ENCODE peak calls at places on chromosomes 6 and 20, in eight cellular contexts. One of them, this sample, is unnamed.

GRCh38 chr6:474454-475185 is 83.1 kb downstream of the IRF4 start:
- DNase-seq in heart left ventricle: no peak
- DNase-seq in CD8-positive, alpha-beta memory T cell: peak
- DNase-seq in right cardiac atrium: peak
- DNase-seq in DND-41: peak
- DNase-seq in A549: no peak
- DNase-seq in SJSA1: peak
- DNase-seq in HL-60: peak
- DNase-seq in this sample: no peak

GRCh38 chr20:35788796-35789195 is 17.0 kb downstream of the PHF20 start:
- DNase-seq in CD8-positive, alpha-beta memory T cell: no peak
- DNase-seq in heart left ventricle: no peak
- DNase-seq in DND-41: no peak
- DNase-seq in SJSA1: no peak
- DNase-seq in right cardiac atrium: no peak
- DNase-seq in HL-60: no peak
- DNase-seq in A549: no peak
- DNase-seq in this sample: no peak

GRCh38 chr6:40922281-40922680 is 116.7 kb downstream of the UNC5CL start:
- DNase-seq in right cardiac atrium: no peak
- DNase-seq in DND-41: no peak
- DNase-seq in SJSA1: no peak
- DNase-seq in A549: no peak
- DNase-seq in HL-60: no peak
- DNase-seq in CD8-positive, alpha-beta memory T cell: no peak
- DNase-seq in heart left ventricle: no peak
- DNase-seq in this sample: no peak

GRCh38 chr20:38303908-38304379 is at the start of gene BPI:
- DNase-seq in SJSA1: peak
- DNase-seq in A549: no peak
- DNase-seq in DND-41: peak
- DNase-seq in HL-60: peak
- DNase-seq in heart left ventricle: peak
- DNase-seq in right cardiac atrium: peak
- DNase-seq in CD8-positive, alpha-beta memory T cell: no peak
- DNase-seq in this sample: no peak

GRCh38 chr6:41538556-41539182 is 7.5 kb upstream of the FOXP4 start:
- DNase-seq in right cardiac atrium: no peak
- DNase-seq in SJSA1: no peak
- DNase-seq in DND-41: peak
- DNase-seq in A549: no peak
- DNase-seq in HL-60: peak
- DNase-seq in CD8-positive, alpha-beta memory T cell: no peak
- DNase-seq in heart left ventricle: no peak
- DNase-seq in this sample: no peak

GRCh38 chr6:143229402-143229801 is 168.7 kb downstream of the AIG1 start:
- DNase-seq in DND-41: no peak
- DNase-seq in heart left ventricle: no peak
- DNase-seq in CD8-positive, alpha-beta memory T cell: no peak
- DNase-seq in A549: no peak
- DNase-seq in HL-60: no peak
- DNase-seq in right cardiac atrium: no peak
- DNase-seq in SJSA1: no peak
- DNase-seq in this sample: no peak

GRCh38 chr6:117482240-117483003 is at the start of gene DCBLD1:
- DNase-seq in CD8-positive, alpha-beta memory T cell: peak
- DNase-seq in SJSA1: peak
- DNase-seq in heart left ventricle: peak
- DNase-seq in A549: peak
- DNase-seq in DND-41: no peak
- DNase-seq in right cardiac atrium: peak
- DNase-seq in HL-60: peak
- DNase-seq in this sample: peak

GRCh38 chr6:132401120-132401940 is at the start of gene MOXD1:
- DNase-seq in A549: peak
- DNase-seq in heart left ventricle: peak
- DNase-seq in HL-60: no peak
- DNase-seq in right cardiac atrium: peak
- DNase-seq in SJSA1: peak
- DNase-seq in DND-41: no peak
- DNase-seq in CD8-positive, alpha-beta memory T cell: peak
- DNase-seq in this sample: peak

GRCh38 chr20:728022-728944 is 40.0 kb downstream of the SLC52A3 start:
- DNase-seq in CD8-positive, alpha-beta memory T cell: no peak
- DNase-seq in DND-41: no peak
- DNase-seq in HL-60: peak
- DNase-seq in right cardiac atrium: peak
- DNase-seq in heart left ventricle: peak
- DNase-seq in A549: peak
- DNase-seq in SJSA1: peak
- DNase-seq in this sample: peak

GRCh38 chr6:105641507-105641906 is 238.6 kb upstream of the PREP start:
- DNase-seq in HL-60: no peak
- DNase-seq in SJSA1: no peak
- DNase-seq in heart left ventricle: no peak
- DNase-seq in A549: no peak
- DNase-seq in DND-41: peak
- DNase-seq in right cardiac atrium: no peak
- DNase-seq in CD8-positive, alpha-beta memory T cell: no peak
- DNase-seq in this sample: no peak

GRCh38 chr6:7114744-7115451 is 7.1 kb downstream of the RREB1 start:
- DNase-seq in DND-41: no peak
- DNase-seq in right cardiac atrium: no peak
- DNase-seq in CD8-positive, alpha-beta memory T cell: no peak
- DNase-seq in heart left ventricle: no peak
- DNase-seq in SJSA1: no peak
- DNase-seq in A549: no peak
- DNase-seq in HL-60: no peak
- DNase-seq in this sample: no peak

GRCh38 chr6:9711313-9711712 is 703.6 kb downstream of the TFAP2A start:
- DNase-seq in SJSA1: no peak
- DNase-seq in right cardiac atrium: no peak
- DNase-seq in A549: no peak
- DNase-seq in DND-41: no peak
- DNase-seq in HL-60: no peak
- DNase-seq in heart left ventricle: no peak
- DNase-seq in CD8-positive, alpha-beta memory T cell: no peak
- DNase-seq in this sample: no peak

GRCh38 chr20:44543345-44543744 is 21.5 kb upstream of the SERINC3 start:
- DNase-seq in A549: no peak
- DNase-seq in heart left ventricle: no peak
- DNase-seq in SJSA1: no peak
- DNase-seq in HL-60: no peak
- DNase-seq in DND-41: no peak
- DNase-seq in right cardiac atrium: no peak
- DNase-seq in CD8-positive, alpha-beta memory T cell: no peak
- DNase-seq in this sample: no peak

GRCh38 chr6:41887355-41887754 is 7.8 kb downstream of the USP49 start:
- DNase-seq in CD8-positive, alpha-beta memory T cell: no peak
- DNase-seq in A549: no peak
- DNase-seq in heart left ventricle: no peak
- DNase-seq in right cardiac atrium: no peak
- DNase-seq in DND-41: no peak
- DNase-seq in HL-60: no peak
- DNase-seq in SJSA1: peak
- DNase-seq in this sample: peak

GRCh38 chr20:52923123-52923543 is 49.0 kb upstream of the TSHZ2 start:
- DNase-seq in right cardiac atrium: no peak
- DNase-seq in SJSA1: peak
- DNase-seq in A549: no peak
- DNase-seq in HL-60: peak
- DNase-seq in DND-41: no peak
- DNase-seq in heart left ventricle: no peak
- DNase-seq in CD8-positive, alpha-beta memory T cell: no peak
- DNase-seq in this sample: no peak

GRCh38 chr6:39824030-39824926 is 32.1 kb downstream of the DAAM2 start:
- DNase-seq in SJSA1: no peak
- DNase-seq in heart left ventricle: no peak
- DNase-seq in CD8-positive, alpha-beta memory T cell: no peak
- DNase-seq in right cardiac atrium: no peak
- DNase-seq in DND-41: no peak
- DNase-seq in A549: no peak
- DNase-seq in HL-60: no peak
- DNase-seq in this sample: no peak

GRCh38 chr20:8190043-8190880 is 58.2 kb downstream of the PLCB1 start:
- DNase-seq in right cardiac atrium: no peak
- DNase-seq in heart left ventricle: no peak
- DNase-seq in SJSA1: no peak
- DNase-seq in HL-60: no peak
- DNase-seq in A549: no peak
- DNase-seq in CD8-positive, alpha-beta memory T cell: no peak
- DNase-seq in DND-41: no peak
- DNase-seq in this sample: no peak

GRCh38 chr6:154995241-154996162 is at the start of gene TIAM2:
- DNase-seq in heart left ventricle: no peak
- DNase-seq in A549: peak
- DNase-seq in right cardiac atrium: peak
- DNase-seq in HL-60: no peak
- DNase-seq in DND-41: no peak
- DNase-seq in CD8-positive, alpha-beta memory T cell: no peak
- DNase-seq in SJSA1: peak
- DNase-seq in this sample: peak

GRCh38 chr6:157488635-157489226 is 107.7 kb downstream of the ZDHHC14 start:
- DNase-seq in right cardiac atrium: no peak
- DNase-seq in heart left ventricle: no peak
- DNase-seq in HL-60: no peak
- DNase-seq in CD8-positive, alpha-beta memory T cell: no peak
- DNase-seq in SJSA1: no peak
- DNase-seq in DND-41: no peak
- DNase-seq in A549: no peak
- DNase-seq in this sample: peak

GRCh38 chr6:167551634-167552630 is 227.0 kb downstream of the TTLL2 start:
- DNase-seq in heart left ventricle: no peak
- DNase-seq in CD8-positive, alpha-beta memory T cell: no peak
- DNase-seq in SJSA1: no peak
- DNase-seq in right cardiac atrium: peak
- DNase-seq in DND-41: no peak
- DNase-seq in HL-60: no peak
- DNase-seq in A549: no peak
- DNase-seq in this sample: no peak

GRCh38 chr20:34312544-34313217 is 9.5 kb upstream of the AHCY start:
- DNase-seq in CD8-positive, alpha-beta memory T cell: peak
- DNase-seq in A549: peak
- DNase-seq in right cardiac atrium: peak
- DNase-seq in DND-41: peak
- DNase-seq in heart left ventricle: peak
- DNase-seq in SJSA1: peak
- DNase-seq in HL-60: peak
- DNase-seq in this sample: peak

GRCh38 chr20:16312998-16313397 is 260.2 kb downstream of the KIF16B start:
- DNase-seq in DND-41: no peak
- DNase-seq in CD8-positive, alpha-beta memory T cell: no peak
- DNase-seq in HL-60: no peak
- DNase-seq in A549: no peak
- DNase-seq in right cardiac atrium: no peak
- DNase-seq in heart left ventricle: no peak
- DNase-seq in SJSA1: no peak
- DNase-seq in this sample: no peak

GRCh38 chr6:74018825-74019224 is 322.8 kb downstream of the CD109 start:
- DNase-seq in HL-60: no peak
- DNase-seq in heart left ventricle: no peak
- DNase-seq in SJSA1: no peak
- DNase-seq in CD8-positive, alpha-beta memory T cell: no peak
- DNase-seq in DND-41: no peak
- DNase-seq in right cardiac atrium: no peak
- DNase-seq in A549: no peak
- DNase-seq in this sample: no peak

GRCh38 chr6:147448775-147449174 is 59.7 kb upstream of the SAMD5 start:
- DNase-seq in A549: no peak
- DNase-seq in heart left ventricle: no peak
- DNase-seq in CD8-positive, alpha-beta memory T cell: no peak
- DNase-seq in DND-41: no peak
- DNase-seq in SJSA1: no peak
- DNase-seq in right cardiac atrium: no peak
- DNase-seq in HL-60: no peak
- DNase-seq in this sample: no peak

GRCh38 chr6:154302111-154302752 is 54.4 kb downstream of the IPCEF1 start:
- DNase-seq in SJSA1: peak
- DNase-seq in heart left ventricle: no peak
- DNase-seq in A549: no peak
- DNase-seq in DND-41: peak
- DNase-seq in right cardiac atrium: no peak
- DNase-seq in CD8-positive, alpha-beta memory T cell: no peak
- DNase-seq in HL-60: peak
- DNase-seq in this sample: no peak

GRCh38 chr20:1824834-1825233 is 70.4 kb upstream of the SIRPA start:
- DNase-seq in SJSA1: no peak
- DNase-seq in heart left ventricle: no peak
- DNase-seq in A549: no peak
- DNase-seq in CD8-positive, alpha-beta memory T cell: no peak
- DNase-seq in HL-60: no peak
- DNase-seq in DND-41: no peak
- DNase-seq in right cardiac atrium: no peak
- DNase-seq in this sample: no peak
- H3K27ac ChIP-seq in SJSA1: no peak
- H3K27ac ChIP-seq in heart left ventricle: no peak
- H3K27ac ChIP-seq in A549: no peak
- H3K27ac ChIP-seq in CD8-positive, alpha-beta memory T cell: no peak
- H3K27ac ChIP-seq in HL-60: peak
- H3K27ac ChIP-seq in DND-41: no peak
- H3K27ac ChIP-seq in right cardiac atrium: no peak
- H3K27ac ChIP-seq in this sample: no peak

DNA sequence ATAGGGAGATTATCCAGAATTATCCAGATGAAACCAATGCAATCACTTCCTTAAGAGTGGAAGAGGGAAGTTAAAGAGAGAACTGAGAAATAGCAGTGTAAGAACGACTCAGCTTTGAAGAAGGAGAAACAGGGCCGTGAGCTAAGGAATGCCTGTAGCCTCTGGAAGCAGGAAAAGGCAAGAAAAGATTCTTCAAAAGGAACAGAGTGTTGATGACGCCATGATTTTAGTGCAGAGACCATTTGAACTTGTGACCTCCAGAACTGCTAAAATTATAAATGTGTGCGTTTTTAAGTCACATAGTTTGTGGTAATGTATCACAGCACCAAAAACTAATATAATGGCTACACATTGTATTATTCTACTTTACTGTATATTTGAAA is 32.7 kb downstream of the ILRUN start:
- DNase-seq in HL-60: no peak
- DNase-seq in heart left ventricle: no peak
- DNase-seq in DND-41: no peak
- DNase-seq in A549: no peak
- DNase-seq in right cardiac atrium: no peak
- DNase-seq in SJSA1: peak
- DNase-seq in CD8-positive, alpha-beta memory T cell: no peak
- DNase-seq in this sample: no peak
- H3K27ac ChIP-seq in HL-60: peak
- H3K27ac ChIP-seq in heart left ventricle: peak
- H3K27ac ChIP-seq in DND-41: peak
- H3K27ac ChIP-seq in A549: peak
- H3K27ac ChIP-seq in right cardiac atrium: no peak
- H3K27ac ChIP-seq in SJSA1: peak
- H3K27ac ChIP-seq in CD8-positive, alpha-beta memory T cell: peak
- H3K27ac ChIP-seq in this sample: no peak

GRCh38 chr6:33710296-33711121 is 991 bp downstream of the UQCC2 start:
- DNase-seq in HL-60: no peak
- DNase-seq in A549: no peak
- DNase-seq in DND-41: peak
- DNase-seq in CD8-positive, alpha-beta memory T cell: no peak
- DNase-seq in heart left ventricle: peak
- DNase-seq in SJSA1: peak
- DNase-seq in right cardiac atrium: peak
- DNase-seq in this sample: peak
- H3K27ac ChIP-seq in HL-60: peak
- H3K27ac ChIP-seq in A549: peak
- H3K27ac ChIP-seq in DND-41: peak
- H3K27ac ChIP-seq in CD8-positive, alpha-beta memory T cell: peak
- H3K27ac ChIP-seq in heart left ventricle: peak
- H3K27ac ChIP-seq in SJSA1: no peak
- H3K27ac ChIP-seq in right cardiac atrium: peak
- H3K27ac ChIP-seq in this sample: peak

GRCh38 chr6:27687154-27688013 is 214.5 kb upstream of the ZNF184 start:
- DNase-seq in CD8-positive, alpha-beta memory T cell: peak
- DNase-seq in SJSA1: peak
- DNase-seq in A549: no peak
- DNase-seq in HL-60: peak
- DNase-seq in DND-41: peak
- DNase-seq in heart left ventricle: peak
- DNase-seq in right cardiac atrium: peak
- DNase-seq in this sample: peak
- H3K27ac ChIP-seq in CD8-positive, alpha-beta memory T cell: peak
- H3K27ac ChIP-seq in SJSA1: no peak
- H3K27ac ChIP-seq in A549: peak
- H3K27ac ChIP-seq in HL-60: peak
- H3K27ac ChIP-seq in DND-41: peak
- H3K27ac ChIP-seq in heart left ventricle: peak
- H3K27ac ChIP-seq in right cardiac atrium: peak
- H3K27ac ChIP-seq in this sample: peak